ENCODE peak calls at places on chromosomes 1 and 21, in seven cellular contexts. F is psoas muscle; Z is WERI-Rb-1; E is aorta; Y is AG04450; G is CD8-positive, alpha-beta T cell; A is mammary epithelial cell. C is an unnamed sample.

GRCh38 chr21:41698071-41698470 is 68.8 kb downstream of the RIPK4 start:
- DNase-seq in Z (no peak), F (no peak), G (no peak), A (no peak), Y (no peak), E (peak), C (no peak)

GRCh38 chr1:229270547-229271447 is at the start of gene RAB4A:
- DNase-seq in A (peak), G (peak), Y (peak), F (peak), Z (peak), E (peak), C (no peak)

GRCh38 chr1:44673675-44674112 is 587 bp downstream of the TMEM53 start:
- DNase-seq in F (no peak), Y (no peak), G (no peak), E (no peak), Z (no peak), A (no peak), C (no peak)

GRCh38 chr1:71339238-71339637 is 258.4 kb upstream of the ZRANB2 start:
- DNase-seq in E (no peak), F (no peak), Y (no peak), A (peak), G (no peak), Z (no peak), C (no peak)

GRCh38 chr1:41333146-41333784 is 28.0 kb upstream of the FOXO6 start:
- DNase-seq in Y (peak), Z (no peak), G (no peak), A (peak), F (no peak), E (no peak), C (no peak)

GRCh38 chr1:222136869-222137268 is 395.0 kb upstream of the DUSP10 start:
- DNase-seq in F (no peak), A (no peak), Z (no peak), E (no peak), G (no peak), Y (no peak), C (no peak)

GRCh38 chr1:18110598-18110939 is 3.0 kb downstream of the IGSF21 start:
- DNase-seq in E (no peak), F (no peak), A (no peak), G (no peak), Y (no peak), Z (no peak), C (no peak)

GRCh38 chr1:112251766-112252506 is 144.1 kb upstream of the CTTNBP2NL start:
- DNase-seq in F (no peak), G (no peak), A (peak), Z (no peak), Y (no peak), E (no peak), C (no peak)

GRCh38 chr1:14698206-14698605 is 99.7 kb downstream of the KAZN start:
- DNase-seq in Y (no peak), G (no peak), A (no peak), F (no peak), E (no peak), Z (peak), C (no peak)

GRCh38 chr21:37687001-37687400 is 229.3 kb downstream of the KCNJ6 start:
- DNase-seq in F (no peak), E (no peak), Y (no peak), A (no peak), Z (no peak), G (no peak), C (no peak)

GRCh38 chr1:107897428-107898339 is 67.3 kb downstream of the VAV3 start:
- DNase-seq in Z (no peak), A (no peak), G (no peak), F (no peak), E (no peak), Y (no peak), C (no peak)
- H3K27ac ChIP-seq in Z (no peak), A (no peak), G (peak), F (no peak), E (no peak), Y (no peak), C (no peak)

DNA sequence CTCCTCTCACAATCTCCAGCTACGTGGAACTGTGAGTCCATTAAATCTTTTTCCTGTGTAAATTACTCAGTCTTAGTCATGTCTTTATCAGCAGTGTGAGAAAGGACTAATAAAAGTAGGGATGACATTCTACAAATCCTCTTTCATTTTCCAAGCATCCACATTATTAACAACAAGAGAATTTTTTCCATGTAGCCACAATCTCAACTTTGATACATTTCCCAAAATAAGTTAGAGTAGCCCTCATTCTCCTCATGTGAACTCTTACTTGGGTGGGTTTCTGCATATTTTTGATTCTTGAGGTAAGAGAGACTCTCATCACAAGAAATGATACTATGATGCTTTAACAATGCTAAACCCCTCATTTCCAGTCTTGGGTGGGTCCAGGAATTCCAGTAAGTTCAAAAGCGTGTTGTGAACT is 52.8 kb downstream of the TNFSF18 start:
- DNase-seq in Z (no peak), E (no peak), Y (no peak), G (no peak), A (peak), F (no peak), C (no peak)
- H3K4me3 ChIP-seq in Z (no peak), E (no peak), Y (no peak), G (no peak), A (no peak), F (no peak), C (no peak)

GRCh38 chr1:85569737-85570404 is 10.7 kb upstream of the CCN1 start:
- DNase-seq in G (no peak), Y (no peak), F (no peak), Z (no peak), A (no peak), E (no peak), C (no peak)
- H3K27ac ChIP-seq in G (no peak), Y (peak), F (no peak), Z (no peak), A (no peak), E (peak), C (no peak)

GRCh38 chr1:84598846-84599741 is 24.9 kb upstream of the CTBS start:
- DNase-seq in Y (no peak), G (no peak), A (peak), Z (no peak), E (no peak), F (no peak), C (no peak)
- H3K4me3 ChIP-seq in Y (peak), G (no peak), A (no peak), Z (no peak), E (no peak), F (no peak), C (no peak)

DNA sequence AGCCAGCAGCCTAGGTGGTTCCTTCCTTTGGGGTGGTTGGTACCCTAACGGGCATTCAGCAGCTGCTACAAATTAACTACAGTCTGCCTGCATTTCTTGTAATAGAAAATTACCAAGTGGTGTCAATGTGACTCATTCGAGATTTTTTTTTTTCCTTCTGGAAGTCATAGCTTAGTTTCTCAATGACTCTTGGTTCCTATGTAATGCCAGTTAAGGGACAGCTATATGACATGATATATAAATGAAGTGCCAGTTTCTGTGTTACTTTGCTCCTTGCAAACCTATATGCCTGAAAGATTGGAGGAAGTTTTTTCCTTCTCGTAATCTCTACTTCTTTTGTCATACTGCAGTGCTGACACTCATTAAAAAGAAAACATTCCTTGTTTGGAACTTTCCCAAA is 2.6 kb downstream of the MGST3 start:
- DNase-seq in Y (no peak), Z (no peak), A (peak), G (no peak), E (no peak), F (no peak), C (no peak)
- H3K27ac ChIP-seq in Y (no peak), Z (no peak), A (no peak), G (no peak), E (no peak), F (peak), C (no peak)

DNA sequence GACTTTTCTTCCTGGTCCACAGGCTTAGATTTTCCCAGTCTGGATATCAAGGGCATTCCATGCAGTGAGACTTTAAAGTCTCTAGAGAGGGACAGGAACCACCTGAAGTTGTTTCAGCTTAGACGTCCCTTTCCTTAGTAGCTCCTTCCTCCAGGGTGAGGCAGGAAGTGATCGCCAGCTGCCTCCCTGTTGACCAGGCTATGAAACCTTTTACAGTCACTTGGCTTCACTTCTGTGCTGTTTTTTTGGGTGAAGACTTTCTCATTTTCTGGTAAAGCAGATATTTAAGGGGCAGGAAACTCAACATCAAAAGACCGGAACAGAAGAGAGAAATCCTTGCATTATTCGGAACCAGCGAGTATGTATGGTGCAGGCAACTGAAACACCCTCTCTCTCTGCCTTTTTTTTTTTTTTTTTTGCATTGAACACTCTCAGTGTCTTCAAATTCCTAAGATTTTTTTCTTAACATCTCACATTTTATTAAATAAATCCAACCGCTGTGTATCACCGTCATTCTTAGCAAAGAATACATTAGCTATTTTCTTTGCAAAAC is 234.6 kb upstream of the IRF2BP2 start:
- DNase-seq in A (no peak), E (no peak), G (no peak), Z (no peak), Y (no peak), F (no peak), C (no peak)
- H3K4me3 ChIP-seq in A (no peak), E (no peak), G (no peak), Z (no peak), Y (no peak), F (no peak), C (no peak)

DNA sequence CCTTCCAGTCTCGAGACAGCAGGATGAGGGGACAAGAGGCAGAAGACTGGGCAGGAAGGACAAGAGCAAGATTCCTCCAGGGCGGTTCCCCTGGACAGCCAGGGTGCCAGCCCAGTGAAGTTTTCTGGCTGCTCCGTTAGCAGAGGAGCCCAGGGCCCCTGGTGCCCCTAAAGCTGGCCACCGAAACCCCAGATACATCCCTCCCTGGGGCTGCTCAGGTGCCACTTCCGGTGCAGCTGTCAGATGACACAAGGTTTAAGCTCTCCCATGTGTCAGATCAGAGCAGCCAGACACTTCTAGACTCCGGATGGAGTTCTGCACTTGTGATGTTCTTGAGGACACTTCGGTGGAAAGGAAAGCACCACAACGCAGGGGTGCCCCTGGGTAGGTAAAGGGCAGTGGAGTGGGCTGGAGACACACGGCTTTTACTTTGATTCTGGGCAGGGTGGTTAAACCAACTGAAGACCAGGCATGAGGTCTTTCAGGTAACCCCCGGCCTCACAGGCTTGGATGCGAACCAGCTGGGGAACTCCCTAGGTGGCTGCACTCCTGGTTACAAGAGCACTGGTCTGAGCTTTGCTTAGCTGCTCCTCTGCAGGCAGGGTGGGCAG is 85.7 kb downstream of the ITPKB start:
- DNase-seq in Z (no peak), F (peak), Y (no peak), E (peak), A (no peak), G (peak), C (no peak)
- H3K27ac ChIP-seq in Z (no peak), F (peak), Y (no peak), E (no peak), A (no peak), G (no peak), C (no peak)

GRCh38 chr1:2529776-2530500 is at the start of gene HES5:
- DNase-seq in Y (no peak), E (no peak), G (no peak), F (no peak), Z (no peak), A (no peak), C (no peak)
- H3K4me3 ChIP-seq in Y (no peak), E (no peak), G (peak), F (peak), Z (no peak), A (no peak), C (peak)

DNA sequence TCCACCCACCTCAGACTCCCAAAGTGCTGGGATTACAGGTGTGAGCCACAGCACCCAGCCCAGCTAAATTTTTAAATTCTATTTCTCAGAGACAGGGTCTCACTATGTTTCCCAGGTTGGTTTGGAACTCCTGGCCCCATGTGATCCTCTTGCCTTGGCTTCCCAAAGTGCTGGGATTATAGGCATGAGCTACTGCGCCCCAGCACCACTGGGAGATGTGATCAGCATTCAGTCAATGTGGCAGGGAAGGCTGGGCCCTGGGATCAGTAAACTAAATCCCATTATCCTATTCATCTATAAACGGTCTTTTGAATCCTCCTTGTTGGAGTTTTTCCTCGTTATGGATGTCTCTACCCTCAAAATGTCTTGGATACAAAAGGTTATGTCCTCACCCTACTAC is 113.5 kb downstream of the PGBD5 start:
- DNase-seq in Y (no peak), F (no peak), G (no peak), E (no peak), Z (peak), A (no peak), C (no peak)
- H3K27ac ChIP-seq in Y (no peak), F (no peak), G (no peak), E (no peak), Z (no peak), A (no peak), C (no peak)

C was measured in iPS DF 6.9.